ENCODE peak calls at places on chromosomes 16 and 17, in four cellular contexts. H, P, U and L are unnamed samples.
A peak's percentile ranks its signal among the peaks of the same experiment; 100 is the strongest.

GRCh38 chr17:9258115-9259020 is 237.1 kb downstream of the NTN1 start:
- DNase-seq in H (no peak), P (no peak), U (no peak), L (no peak)

GRCh38 chr17:60231691-60232090 is 81.9 kb downstream of the CA4 start:
- DNase-seq in H (no peak), P (no peak), U (no peak), L (no peak)

GRCh38 chr16:15970202-15970601 is 20.8 kb downstream of the ABCC1 start:
- DNase-seq in U (no peak), H (no peak), P (no peak), L (no peak)

GRCh38 chr16:27286446-27286845 is 17.9 kb upstream of the NSMCE1 start:
- DNase-seq in H (peak; percentile 57), U (no peak), P (no peak), L (no peak)

GRCh38 chr16:83159049-83159448 is 532.3 kb downstream of the CDH13 start:
- DNase-seq in H (no peak), U (no peak), P (no peak), L (no peak)

GRCh38 chr17:59510611-59511010 is 54.8 kb upstream of the DHX40 start:
- DNase-seq in P (no peak), U (no peak), H (no peak), L (no peak)

GRCh38 chr16:23974223-23974622 is 138.4 kb downstream of the PRKCB start:
- DNase-seq in P (no peak), H (no peak), U (no peak), L (no peak)

GRCh38 chr16:2706611-2707311 is 13.3 kb downstream of the PRSS27 start:
- DNase-seq in P (no peak), U (no peak), H (no peak), L (no peak)

GRCh38 chr16:11053916-11054460 is 109.6 kb downstream of the CLEC16A start:
- DNase-seq in H (no peak), P (no peak), U (no peak), L (no peak)

GRCh38 chr17:17225901-17226300 is 11.1 kb downstream of the FLCN start:
- DNase-seq in P (no peak), U (no peak), H (peak; percentile 10), L (no peak)

GRCh38 chr17:61201211-61201610 is 198.4 kb upstream of the TBX2 start:
- DNase-seq in U (no peak), P (no peak), H (no peak), L (no peak)

GRCh38 chr17:66123163-66123562 is 68.8 kb downstream of the CEP112 start:
- DNase-seq in U (no peak), P (no peak), H (no peak), L (no peak)

GRCh38 chr17:2959371-2960130 is 103.9 kb downstream of the OR1D5 start:
- DNase-seq in U (no peak), P (peak; percentile 63), H (no peak), L (no peak)

GRCh38 chr16:47143329-47143676 is 442 bp downstream of the NETO2 start:
- DNase-seq in H (peak; percentile 57), U (no peak), P (no peak), L (no peak)

GRCh38 chr17:33647976-33648375 is 354.9 kb upstream of the ASIC2 start:
- DNase-seq in U (no peak), P (no peak), H (no peak), L (no peak)

GRCh38 chr16:68472581-68472980 is 24.3 kb upstream of the SMPD3 start:
- DNase-seq in P (no peak), H (no peak), U (no peak), L (no peak)

GRCh38 chr16:27238016-27238587 is 30.5 kb downstream of the NSMCE1 start:
- DNase-seq in H (peak; percentile 61), P (peak; percentile 76), U (no peak), L (no peak)

GRCh38 chr17:7042507-7043194 is 1.2 kb downstream of the SLC16A11 start:
- DNase-seq in H (no peak), U (no peak), P (peak; percentile 80), L (no peak)

GRCh38 chr17:4134756-4135155 is 8.1 kb downstream of the ZZEF1 start:
- DNase-seq in U (no peak), P (no peak), H (no peak), L (no peak)

DNA sequence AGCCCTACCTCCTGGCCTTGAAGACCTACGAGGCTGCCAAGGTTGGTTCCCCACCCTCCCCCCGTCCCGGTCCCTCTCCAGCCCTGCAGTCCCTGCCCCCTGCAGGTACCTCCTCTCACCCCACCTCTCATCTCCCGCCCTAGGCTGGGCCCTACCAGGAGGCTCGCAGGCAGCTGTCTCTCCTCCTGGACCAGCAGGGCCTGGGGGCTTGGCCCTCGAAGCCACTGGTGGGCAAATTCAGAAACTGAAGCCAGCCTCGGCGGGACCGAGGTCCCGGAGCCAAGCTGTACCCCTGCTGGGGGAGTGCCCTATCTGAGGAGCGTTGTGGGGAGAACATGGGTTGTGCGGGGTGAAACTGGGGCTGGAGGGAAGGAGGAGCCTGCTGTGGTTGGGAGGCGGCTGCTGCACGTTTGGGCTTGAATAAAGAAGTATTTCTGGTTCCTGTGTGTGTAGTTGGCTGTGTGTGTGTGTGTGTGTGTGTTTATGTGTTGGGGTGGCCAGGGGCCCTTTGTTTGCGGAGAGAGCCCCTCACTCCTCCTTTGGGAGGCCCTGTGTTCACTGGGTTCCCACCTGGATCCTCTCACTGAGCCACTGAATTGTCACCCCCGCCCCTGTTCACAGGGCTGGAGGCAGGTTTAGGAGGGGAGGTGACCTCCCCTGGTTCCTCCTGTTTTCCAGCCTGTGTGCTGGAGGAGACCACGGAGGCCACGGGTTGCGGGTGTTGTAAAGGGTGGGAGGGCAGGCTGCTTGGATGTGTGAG is 6.0 kb downstream of the ADAD2 start:
- DNase-seq in H (no peak), P (no peak), U (no peak), L (no peak)
- H3K4me3 ChIP-seq in H (no peak overlapping the region), P (peak overlapping the region; percentile 43), U (no peak overlapping the region), L (no peak overlapping the region)

GRCh38 chr17:82079001-82079677 is 13.5 kb upstream of the DUS1L start:
- DNase-seq in P (no peak), U (no peak), H (no peak), L (no peak)
- TF ChIP-seq POLR2A in P (no peak), U (no peak), H (no peak), L (no peak)

GRCh38 chr16:53281859-53282258 is 152.4 kb upstream of the RBL2 start:
- DNase-seq in P (no peak), H (no peak), U (no peak), L (no peak)

GRCh38 chr16:53281280-53281679 is 153.0 kb upstream of the RBL2 start:
- DNase-seq in H (no peak), U (no peak), P (no peak), L (no peak)

GRCh38 chr16:53282975-53283946 is 151.0 kb upstream of the RBL2 start:
- DNase-seq in H (no peak), P (no peak), U (no peak), L (no peak)

GRCh38 chr16:53282328-53282727 is 151.9 kb upstream of the RBL2 start:
- DNase-seq in H (no peak), U (no peak), P (no peak), L (no peak)

GRCh38 chr16:53285236-53285635 is 149.0 kb upstream of the RBL2 start:
- DNase-seq in P (no peak), H (no peak), U (no peak), L (no peak)
- H3K36me3 ChIP-seq in P (peaks cover 72% of the 10 kb centered on the region), H (peaks cover 44% of the 10 kb centered on the region), U (no peaks in the 10 kb centered on the region), L (peaks cover 3% of the 10 kb centered on the region)

DNA sequence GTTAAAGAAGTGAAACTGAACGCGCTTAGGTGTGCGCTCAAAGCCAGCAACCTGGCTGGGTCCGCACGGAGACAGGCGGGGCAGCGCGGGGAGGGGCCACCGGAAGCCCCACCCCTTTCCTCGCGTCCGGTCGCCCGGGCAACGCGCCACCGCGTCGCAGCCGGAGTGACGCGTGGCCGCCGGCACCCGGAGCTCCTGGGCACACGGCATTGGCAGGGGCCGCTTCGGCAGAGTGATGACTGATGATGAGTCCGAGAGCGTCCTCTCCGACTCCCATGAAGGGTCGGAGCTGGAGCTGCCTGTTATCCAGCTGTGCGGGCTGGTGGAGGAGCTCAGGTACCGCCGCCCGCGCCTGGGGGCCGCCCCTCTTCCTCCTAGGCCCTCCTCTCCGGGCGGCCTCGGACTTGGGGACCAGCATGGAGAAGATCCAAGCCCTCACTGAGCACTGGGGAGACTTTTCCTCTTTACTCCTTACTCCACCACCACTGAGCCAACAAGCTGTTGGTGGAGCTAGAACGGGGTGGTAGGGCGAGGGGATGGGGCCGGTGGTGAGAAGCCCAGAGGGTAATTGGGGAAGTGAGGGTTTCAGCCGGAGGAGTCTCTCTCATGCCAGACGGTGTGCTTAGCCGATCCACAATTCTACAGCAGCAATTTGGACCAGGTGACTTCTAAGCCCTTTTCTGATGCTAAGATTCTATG is 44.9 kb downstream of the PRSS54 start:
- DNase-seq in U (peak; percentile 70), P (peak; percentile 85), H (peak; percentile 79), L (peak; percentile 40)
- H3K4me3 ChIP-seq in U (peak overlapping the region; percentile 69), P (peak overlapping the region; percentile 68), H (peak overlapping the region; percentile 68), L (peak overlapping the region; percentile 40)

GRCh38 chr16:69831212-69832123 is 69.3 kb downstream of the WWP2 start:
- DNase-seq in P (no peak), H (no peak), U (no peak), L (no peak)

GRCh38 chr16:69833357-69833781 is 71.2 kb downstream of the WWP2 start:
- DNase-seq in P (no peak), U (no peak), H (no peak), L (no peak)

GRCh38 chr16:69829338-69829737 is 67.2 kb downstream of the WWP2 start:
- DNase-seq in P (no peak), H (no peak), U (no peak), L (no peak)

GRCh38 chr16:69830146-69830533 is 68.0 kb downstream of the WWP2 start:
- DNase-seq in P (no peak), H (no peak), U (no peak), L (no peak)

GRCh38 chr16:69830534-69831211 is 68.5 kb downstream of the WWP2 start:
- DNase-seq in U (no peak), P (no peak), H (no peak), L (no peak)
- TF ChIP-seq POLR2A in U (no peak), P (no peak), H (no peak), L (no peak)

GRCh38 chr16:57661936-57662906 is 5.9 kb upstream of the ADGRG3 start:
- DNase-seq in P (no peak), U (no peak), H (no peak), L (no peak)
- H3K36me3 ChIP-seq in P (peaks cover 75% of the 10 kb centered on the region), U (no peaks in the 10 kb centered on the region), H (no peaks in the 10 kb centered on the region), L (peaks cover under 1% of the 10 kb centered on the region)

GRCh38 chr16:55655381-55655708 is 443 bp upstream of the SLC6A2 start:
- DNase-seq in U (no peak), P (peak; percentile 58), H (no peak), L (no peak)
- H3K4me3 ChIP-seq in U (no peak overlapping the region), P (peak overlapping the region; percentile 50), H (peak overlapping the region; percentile 27), L (peak overlapping the region; percentile 16)

DNA sequence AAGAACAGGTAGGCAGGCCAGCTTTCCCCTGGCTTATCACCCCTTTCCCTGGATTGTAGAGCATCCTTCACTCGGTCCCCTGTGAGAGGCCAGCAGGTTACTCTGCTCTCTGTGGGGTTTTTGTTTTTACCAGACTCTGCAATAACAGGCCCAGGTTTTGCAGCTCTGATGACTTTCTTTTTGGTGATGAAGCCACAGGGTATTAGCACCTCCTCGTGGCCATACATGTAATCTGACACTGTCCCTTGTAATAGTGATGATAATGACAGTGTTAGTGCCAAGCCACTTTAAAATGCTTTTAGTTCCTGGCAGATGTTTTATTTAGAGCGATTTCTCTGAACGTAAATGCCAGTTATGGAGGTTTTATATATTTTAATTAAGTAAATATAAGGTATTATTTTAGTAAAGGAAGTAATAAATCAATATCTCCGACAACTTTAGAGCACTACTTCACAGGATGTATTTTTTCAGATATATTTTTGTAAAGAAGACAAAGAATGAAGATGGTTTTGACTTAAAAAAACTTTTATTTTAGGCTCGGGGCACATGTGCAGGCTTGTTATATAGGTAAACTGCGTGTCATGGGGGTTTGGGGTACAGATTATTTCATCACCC is 38.0 kb upstream of the CPHXL start:
- DNase-seq in U (peak; percentile 66), P (no peak), H (no peak), L (no peak)
- TF ChIP-seq POLR2A in U (no peak), P (no peak), H (no peak), L (no peak)

GRCh38 chr17:64505320-64506200 is 529 bp downstream of the DDX5 start:
- DNase-seq in U (peak; percentile 93), P (peak; percentile 96), H (peak; percentile 90), L (peak; percentile 87)
- H3K36me3 ChIP-seq in U (no peaks in the 10 kb centered on the region), P (peaks cover 47% of the 10 kb centered on the region), H (peaks cover 40% of the 10 kb centered on the region), L (peaks cover 41% of the 10 kb centered on the region)